ENCODE peak calls at places on chromosome 11, in ten cellular contexts. X is left ventricle myocardium inferior, H is coronary artery, D is Calu3, Z is omental fat pad, J is PC-9, Y is GM20000, Q is heart left ventricle, G is endothelial cell, P is IMR-90. B is an unnamed sample.

GRCh38 chr11:44955019-44955738 is 4.5 kb upstream of the TP53I11 start:
- DNase-seq in D (peak; percentile 73), Y (no peak), Q (peak; percentile 85), G (peak; percentile 71), X (peak; percentile 59), H (no peak), P (peak; percentile 92), J (peak; percentile 13), Z (peak; percentile 40), B (no peak)

GRCh38 chr11:35615911-35616900 is 2.1 kb upstream of the FJX1 start:
- DNase-seq in H (no peak), D (peak; percentile 30), G (no peak), Z (no peak), J (no peak), P (peak; percentile 74), X (no peak), Y (peak; percentile 75), Q (no peak), B (no peak)

GRCh38 chr11:131597875-131598274 is 227.5 kb downstream of the NTM start:
- DNase-seq in Z (no peak), Q (no peak), G (no peak), X (no peak), P (no peak), H (no peak), J (no peak), Y (no peak), D (no peak), B (no peak)

GRCh38 chr11:125313271-125314222 is 149.0 kb downstream of the PKNOX2 start:
- DNase-seq in P (peak; percentile 65), Z (no peak), H (peak; percentile 59), Q (peak; percentile 58), X (no peak), J (no peak), G (no peak), D (no peak), Y (no peak), B (no peak)

GRCh38 chr11:108405706-108406105 is 61.6 kb downstream of the C11orf65 start:
- DNase-seq in Y (no peak), G (no peak), J (no peak), H (no peak), Z (no peak), X (no peak), D (no peak), P (peak; percentile 7), Q (no peak), B (no peak)

GRCh38 chr11:72676874-72677341 is 2.7 kb upstream of the PDE2A start:
- DNase-seq in X (peak; percentile 58), D (peak; percentile 75), Z (no peak), H (no peak), Y (peak; percentile 60), J (peak; percentile 64), Q (peak; percentile 66), P (peak; percentile 26), G (peak; percentile 90), B (peak; percentile 78)

GRCh38 chr11:14643697-14644395 is at the start of gene PDE3B:
- DNase-seq in G (peak; percentile 67), Y (peak; percentile 86), J (no peak), H (peak; percentile 75), Q (peak; percentile 85), P (peak; percentile 27), Z (no peak), D (peak; percentile 85), X (peak; percentile 84), B (peak; percentile 76)

GRCh38 chr11:64654958-64655541 is 64.0 kb downstream of the SLC22A12 start:
- DNase-seq in Q (no peak), D (no peak), Y (no peak), P (no peak), J (no peak), X (no peak), G (no peak), Z (no peak), H (no peak), B (no peak)

GRCh38 chr11:73439002-73439843 is 63.0 kb downstream of the RELT start:
- DNase-seq in X (no peak), H (no peak), Q (no peak), Z (no peak), P (peak; percentile 22), J (no peak), Y (no peak), G (no peak), D (no peak), B (no peak)

GRCh38 chr11:70581991-70582885 is 183.9 kb downstream of the CTTN start:
- DNase-seq in Q (no peak), X (no peak), H (no peak), Y (no peak), Z (no peak), D (no peak), J (no peak), G (no peak), P (no peak), B (no peak)

GRCh38 chr11:69115586-69116560 is 39.9 kb upstream of the SMIM38 start:
- DNase-seq in Y (no peak), P (no peak), Q (peak; percentile 86), G (no peak), Z (no peak), X (peak; percentile 81), J (peak; percentile 95), D (peak; percentile 67), H (no peak), B (no peak)

GRCh38 chr11:3959015-3959917 is 103.8 kb downstream of the STIM1 start:
- DNase-seq in P (peak; percentile 71), Y (no peak), G (peak; percentile 15), J (no peak), D (peak; percentile 5), H (no peak), Z (no peak), Q (no peak), X (no peak), B (no peak)

GRCh38 chr11:131246589-131247164 is 123.7 kb upstream of the NTM start:
- DNase-seq in Q (peak; percentile 44), Y (no peak), G (peak; percentile 71), Z (no peak), X (peak; percentile 39), D (no peak), P (no peak), H (no peak), J (peak; percentile 6), B (no peak)

GRCh38 chr11:85854557-85855340 is 434 bp upstream of the CCDC83 start:
- DNase-seq in Q (peak; percentile 94), H (peak; percentile 95), Z (peak; percentile 62), D (peak; percentile 88), J (peak; percentile 94), G (peak; percentile 99), P (peak; percentile 90), Y (peak; percentile 94), X (peak; percentile 92), B (peak; percentile 98)
- TF ChIP-seq CTCF in Q (peak; percentile 97), H (peak; percentile 96), Z (peak; percentile 52), D (peak; percentile 66), J (peak; percentile 91), G (peak; percentile 98), P (peak; percentile 82), Y (peak; percentile 77), X (peak; percentile 93), B (peak; percentile 96)

GRCh38 chr11:17691550-17691949 is 27.8 kb upstream of the MYOD1 start:
- DNase-seq in P (no peak), J (no peak), H (no peak), Z (no peak), G (no peak), Y (no peak), D (no peak), Q (no peak), X (no peak), B (no peak)
- TF ChIP-seq CTCF in P (no peak), J (no peak), H (no peak), Z (no peak), G (no peak), Y (no peak), D (no peak), Q (no peak), X (no peak), B (no peak)

GRCh38 chr11:61163714-61164609 is 2.7 kb upstream of the VPS37C start:
- DNase-seq in J (no peak), Q (no peak), D (no peak), Z (no peak), P (no peak), Y (peak; percentile 71), G (no peak), X (no peak), H (no peak), B (no peak)
- TF ChIP-seq CTCF in J (no peak), Q (no peak), D (no peak), Z (no peak), P (no peak), Y (no peak), G (no peak), X (no peak), H (no peak), B (no peak)

GRCh38 chr11:6483015-6483414 is 1.7 kb downstream of the TIMM10B start:
- DNase-seq in Y (no peak), P (no peak), J (no peak), Z (no peak), H (no peak), D (no peak), Q (no peak), X (no peak), G (no peak), B (no peak)

GRCh38 chr11:6480299-6480914 is 724 bp downstream of the ARFIP2 start:
- DNase-seq in Y (no peak), Z (no peak), Q (no peak), P (no peak), G (no peak), X (no peak), J (no peak), D (no peak), H (no peak), B (no peak)

GRCh38 chr11:6482431-6482830 is 1.1 kb downstream of the TIMM10B start:
- DNase-seq in Q (no peak), G (no peak), D (no peak), P (no peak), Y (no peak), Z (no peak), J (no peak), X (no peak), H (no peak), B (no peak)

GRCh38 chr11:6481924-6482275 is 599 bp downstream of the TIMM10B start:
- DNase-seq in Y (no peak), G (peak; percentile 20), J (no peak), D (no peak), H (no peak), P (no peak), Q (no peak), Z (no peak), X (no peak), B (no peak)

DNA sequence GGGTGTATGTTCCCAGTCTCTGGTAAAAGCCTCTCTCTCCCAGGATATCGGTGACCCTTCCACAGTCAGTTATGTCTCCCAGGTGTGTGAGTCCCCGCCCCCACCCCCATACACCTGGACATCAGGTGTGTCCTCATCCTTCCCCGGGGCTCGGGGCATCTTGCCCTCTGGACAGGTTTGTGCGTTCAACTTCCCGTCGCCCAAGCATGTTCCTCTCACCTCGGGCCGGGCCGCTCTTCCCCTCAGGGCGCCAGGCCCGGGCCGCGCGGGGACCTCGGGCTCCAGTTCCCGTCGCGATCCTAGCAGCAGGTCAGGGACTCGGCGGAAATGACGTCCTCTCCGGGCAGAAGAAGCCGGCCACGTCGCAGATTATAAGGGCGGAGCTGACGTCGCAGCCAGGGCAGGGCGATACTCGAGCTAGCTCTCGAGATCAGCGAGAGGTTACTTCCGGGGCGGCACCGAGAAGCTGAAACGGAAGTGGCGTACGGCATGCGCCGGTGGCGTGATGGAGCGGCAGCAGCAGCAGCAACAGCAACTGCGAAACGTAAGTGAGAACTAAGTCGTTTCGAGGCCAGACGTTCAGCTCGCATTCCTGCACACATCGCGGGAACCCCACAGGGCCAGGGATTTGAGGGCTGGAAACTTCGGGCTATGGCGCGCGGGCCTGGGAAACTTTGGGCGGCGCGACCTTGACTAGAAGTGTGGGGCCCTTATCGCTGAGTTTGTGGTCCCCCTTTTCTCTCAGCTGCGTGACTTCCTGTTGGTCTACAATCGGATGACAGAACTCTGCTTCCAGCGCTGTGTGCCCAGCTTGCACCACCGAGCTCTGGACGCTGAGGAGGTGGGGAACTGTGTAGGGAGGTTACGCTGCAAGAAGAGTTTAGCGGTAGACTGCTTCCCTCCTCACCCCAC is at the start of the genes ARFIP2 and TIMM10B:
- DNase-seq in G (peak; percentile 92), X (peak; percentile 99), J (peak; percentile 89), Y (peak; percentile 98), P (peak; percentile 98), Q (peak; percentile 99), D (peak; percentile 96), H (peak; percentile 99), Z (peak; percentile 93), B (peak; percentile 95)
- TF ChIP-seq CTCF in G (no peak), X (no peak), J (no peak), Y (no peak), P (no peak), Q (no peak), D (no peak), H (no peak), Z (no peak), B (no peak)

B was measured in mesothelial cell of epicardium.